ENCODE peak calls at places on chromosome 9, in five cellular contexts. Q, J, L, S and Y are unnamed samples.

GRCh38 chr9:76773051-76773450 is 8.8 kb downstream of the PCA3 start:
- DNase-seq in Q (no peak), J (peak; percentile 30), S (peak; percentile 32), L (peak; percentile 65), Y (no peak)

GRCh38 chr9:89593776-89594427 is 10.9 kb upstream of the GADD45G start:
- DNase-seq in S (no peak), J (peak; percentile 30), Q (no peak), L (peak; percentile 6), Y (no peak)

GRCh38 chr9:15235658-15236057 is 71.4 kb downstream of the TTC39B start:
- DNase-seq in L (no peak), Q (no peak), J (no peak), S (no peak), Y (no peak)

GRCh38 chr9:122236681-122237080 is 7.9 kb upstream of the LHX6 start:
- DNase-seq in J (peak; percentile 20), Q (no peak), S (no peak), L (no peak), Y (no peak)

GRCh38 chr9:127201071-127201541 is 63.5 kb upstream of the GARNL3 start:
- DNase-seq in S (no peak), L (peak; percentile 27), Q (no peak), J (no peak), Y (no peak)

GRCh38 chr9:22030101-22030598 is 21.0 kb upstream of the CDKN2B start:
- DNase-seq in L (peak; percentile 77), J (peak; percentile 74), Q (no peak), S (no peak), Y (no peak)

GRCh38 chr9:104740596-104740995 is 6.9 kb upstream of the NIPSNAP3A start:
- DNase-seq in S (no peak), Q (no peak), J (peak; percentile 43), L (peak; percentile 69), Y (no peak)

GRCh38 chr9:126698251-126698650 is 84.5 kb downstream of the LMX1B start:
- DNase-seq in L (no peak), Q (no peak), S (no peak), J (no peak), Y (no peak)

GRCh38 chr9:105067895-105068580 is 140.1 kb upstream of the ABCA1 start:
- DNase-seq in Q (no peak), J (peak; percentile 64), L (peak; percentile 89), S (no peak), Y (no peak)

GRCh38 chr9:73269430-73270101 is 117.9 kb downstream of the ANXA1 start:
- DNase-seq in L (peak; percentile 39), Q (no peak), J (peak; percentile 59), S (peak; percentile 35), Y (peak; percentile 10)

GRCh38 chr9:92745236-92745790 is 19.3 kb downstream of the BICD2 start:
- DNase-seq in Q (no peak), L (no peak), S (no peak), J (no peak), Y (no peak)

GRCh38 chr9:114696814-114697544 is 15.0 kb upstream of the TEX48 start:
- DNase-seq in L (peak; percentile 67), J (peak; percentile 53), Q (no peak), S (no peak), Y (no peak)

GRCh38 chr9:11962327-11962726 is 730.9 kb upstream of the TYRP1 start:
- DNase-seq in Q (no peak), S (no peak), J (peak; percentile 36), L (no peak), Y (no peak)